ENCODE peak calls at places on chromosome 14, in nine cellular contexts. H is GM23248; R is tibial artery; P is brain microvascular endothelial cell; Z is left lung; G is transverse colon; A is CD8-positive, alpha-beta T cell; O is pancreas; T is MM.1S. V is an unnamed sample.

GRCh38 chr14:55556929-55557623 is 22.9 kb upstream of the KTN1 start:
- DNase-seq in H (peak; percentile 87), Z (peak; percentile 86), R (peak; percentile 78), P (peak; percentile 60), A (no peak), G (peak; percentile 67), O (peak; percentile 85), T (no peak), V (peak; percentile 93)

GRCh38 chr14:101965145-101965531 is 765 bp downstream of the DYNC1H1 start:
- DNase-seq in Z (peak; percentile 86), H (peak; percentile 83), G (peak; percentile 80), O (peak; percentile 59), T (peak; percentile 49), P (peak; percentile 43), A (peak; percentile 60), R (peak; percentile 82), V (peak; percentile 63)

GRCh38 chr14:68937790-68938514 is 41.1 kb downstream of the ACTN1 start:
- DNase-seq in R (peak; percentile 85), H (peak; percentile 69), O (peak; percentile 42), A (peak; percentile 30), G (peak; percentile 80), Z (no peak), T (no peak), P (no peak), V (peak; percentile 59)

GRCh38 chr14:85532981-85533820 is 3.3 kb downstream of the FLRT2 start:
- DNase-seq in G (no peak), Z (peak; percentile 75), R (peak; percentile 76), H (peak; percentile 91), T (no peak), A (no peak), P (peak; percentile 77), O (peak; percentile 65), V (peak; percentile 32)

GRCh38 chr14:100304825-100305445 is 1.3 kb downstream of the SLC25A29 start:
- DNase-seq in H (peak; percentile 59), R (no peak), G (peak; percentile 64), Z (peak; percentile 85), O (peak; percentile 78), A (no peak), P (no peak), T (no peak), V (no peak)

GRCh38 chr14:61864329-61864898 is 102.2 kb downstream of the SNAPC1 start:
- DNase-seq in A (no peak), G (no peak), H (no peak), R (no peak), O (no peak), Z (peak; percentile 68), P (no peak), T (no peak), V (no peak)

GRCh38 chr14:29085546-29085945 is 319.0 kb downstream of the FOXG1 start:
- DNase-seq in A (no peak), O (no peak), R (no peak), G (no peak), Z (no peak), T (no peak), H (peak; percentile 43), P (no peak), V (no peak)

GRCh38 chr14:95683793-95684192 is 2.4 kb upstream of the TCL1B start:
- DNase-seq in H (peak; percentile 14), G (peak; percentile 16), O (peak; percentile 38), P (no peak), Z (no peak), A (peak; percentile 15), R (no peak), T (peak; percentile 9), V (no peak)

GRCh38 chr14:39454906-39455539 is 22.8 kb upstream of the FBXO33 start:
- DNase-seq in R (no peak), P (no peak), O (no peak), Z (no peak), H (no peak), A (no peak), G (no peak), T (no peak), V (no peak)

GRCh38 chr14:32382704-32383103 is 53.6 kb downstream of the AKAP6 start:
- DNase-seq in R (no peak), H (peak; percentile 53), Z (no peak), T (peak; percentile 10), O (no peak), A (no peak), P (no peak), G (no peak), V (no peak)

GRCh38 chr14:25843761-25844470 is 753.9 kb downstream of the NOVA1 start:
- DNase-seq in H (no peak), P (no peak), O (no peak), R (no peak), T (no peak), Z (no peak), G (no peak), A (no peak), V (no peak)

GRCh38 chr14:38256358-38256840 is 506 bp upstream of the CLEC14A start:
- DNase-seq in A (no peak), T (no peak), H (no peak), P (peak; percentile 22), O (no peak), R (no peak), Z (no peak), G (no peak), V (no peak)

GRCh38 chr14:92759300-92759678 is 10.9 kb upstream of the LGMN start:
- DNase-seq in Z (no peak), H (peak; percentile 43), O (no peak), P (peak; percentile 28), T (peak; percentile 63), R (no peak), A (no peak), G (peak; percentile 18), V (no peak)

GRCh38 chr14:68808696-68809095 is 15.8 kb upstream of the ZFP36L1 start:
- DNase-seq in P (no peak), A (no peak), O (no peak), R (no peak), H (no peak), T (no peak), G (no peak), Z (no peak), V (peak; percentile 14)

DNA sequence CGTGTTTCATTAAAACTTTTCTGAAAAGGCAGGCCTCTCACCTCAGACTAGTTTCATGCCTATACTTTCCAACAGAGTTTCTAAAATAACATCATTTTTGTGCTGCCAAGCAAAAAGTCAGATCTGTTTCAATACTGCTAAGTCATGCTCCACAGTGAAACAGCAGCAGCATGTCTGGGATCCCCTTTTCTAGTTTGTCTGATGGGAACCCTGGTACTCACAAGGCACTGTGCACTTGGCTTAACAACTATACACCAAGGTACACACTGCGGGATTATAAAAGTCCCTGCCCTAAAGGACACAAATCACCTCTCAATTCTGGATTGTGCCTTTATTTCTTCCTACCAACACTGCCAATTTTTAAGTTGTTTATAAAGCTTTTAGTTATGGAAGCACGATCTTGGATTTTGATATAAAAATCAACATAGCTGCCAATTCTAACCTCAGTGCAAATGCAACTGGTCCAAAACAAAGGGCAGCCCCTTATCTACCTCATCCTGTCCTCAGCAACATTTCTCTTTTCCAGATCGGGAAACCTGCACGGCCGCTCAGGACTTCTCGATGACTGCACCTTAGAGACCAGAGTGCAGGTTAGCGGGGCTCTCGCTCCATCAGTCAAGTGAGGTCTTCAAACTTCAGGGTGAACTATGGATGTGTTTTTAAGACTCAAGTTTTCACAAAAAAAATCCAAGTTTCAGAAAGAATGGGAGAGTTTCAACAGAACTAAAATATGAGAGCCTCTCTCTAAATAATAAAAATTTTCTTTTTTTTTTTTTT is 1.7 kb upstream of the EIF5 start:
- DNase-seq in T (peak; percentile 9), A (no peak), Z (peak; percentile 37), O (no peak), H (no peak), G (no peak), R (no peak), P (no peak), V (no peak)
- H3K4me3 ChIP-seq in T (no peak overlapping the region), A (no peak overlapping the region), Z (peak overlapping the region; percentile 92), O (peak overlapping the region; percentile 95), H (peak overlapping the region; percentile 96), G (peak overlapping the region; percentile 93), R (no peak overlapping the region), P (no peak overlapping the region), V (peak overlapping the region; percentile 91)

DNA sequence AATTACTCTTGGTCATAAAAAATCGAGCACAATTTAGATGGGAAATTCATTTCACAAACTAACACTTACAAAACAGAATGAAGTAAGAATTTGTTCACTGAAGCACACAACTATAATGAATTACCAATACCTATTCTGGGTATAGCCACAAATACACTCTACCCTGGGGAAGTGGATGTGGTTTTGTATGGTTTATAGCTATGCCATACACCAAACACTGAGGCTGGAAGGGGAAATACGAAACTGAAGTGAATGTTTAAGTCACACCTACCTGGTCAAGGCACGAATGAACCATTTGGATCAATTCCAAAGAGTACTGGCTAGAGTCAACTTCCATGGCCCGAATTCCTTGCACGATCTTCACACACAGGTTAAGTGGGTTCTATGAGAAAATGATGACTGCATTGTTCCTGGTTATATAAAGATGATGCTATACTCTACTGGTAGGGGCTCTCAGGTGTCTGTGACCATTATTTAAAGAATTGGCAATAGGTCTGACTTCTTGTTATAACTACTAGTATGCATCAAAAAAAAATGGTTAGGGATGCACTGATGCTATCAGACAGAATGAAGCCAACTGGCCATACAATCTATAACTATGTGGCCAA is 12.8 kb downstream of the NEK9 start:
- DNase-seq in T (no peak), Z (no peak), R (no peak), A (no peak), O (no peak), G (no peak), P (no peak), H (no peak), V (no peak)
- H3K27ac ChIP-seq in T (no peak overlapping the region), Z (no peak overlapping the region), R (no peak overlapping the region), A (no peak overlapping the region), O (no peak overlapping the region), G (no peak overlapping the region), P (no peak overlapping the region), H (no peak overlapping the region), V (no peak overlapping the region)

DNA sequence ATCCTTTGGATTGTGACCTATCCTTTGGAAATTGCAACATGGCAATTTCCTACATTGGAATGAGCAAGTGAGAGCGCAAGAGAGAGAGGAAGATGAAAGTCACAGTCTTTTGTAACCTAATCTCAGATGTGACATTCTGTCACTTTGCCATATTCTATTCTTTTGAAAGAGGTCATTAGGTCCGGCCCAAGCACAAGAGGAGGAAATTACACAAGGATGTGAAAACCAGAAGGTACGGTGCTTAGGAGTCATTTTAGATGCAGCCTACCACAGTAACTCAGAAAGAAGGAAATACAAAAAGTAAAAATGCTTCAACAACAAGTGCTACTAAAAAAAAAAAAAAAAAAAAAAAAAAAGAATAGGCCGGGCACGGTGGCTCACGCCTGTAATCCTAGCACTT is 47.2 kb upstream of the SRP54 start:
- DNase-seq in H (no peak), G (no peak), Z (no peak), A (no peak), T (no peak), R (no peak), O (no peak), P (no peak), V (no peak)
- H3K4me3 ChIP-seq in H (no peak overlapping the region), G (no peak overlapping the region), Z (no peak overlapping the region), A (no peak overlapping the region), T (no peak overlapping the region), R (no peak overlapping the region), O (no peak overlapping the region), P (no peak overlapping the region), V (no peak overlapping the region)

GRCh38 chr14:91394105-91395081 is 23.2 kb downstream of the CCDC88C start:
- DNase-seq in H (no peak), R (no peak), G (no peak), A (no peak), Z (no peak), T (no peak), P (no peak), O (no peak), V (no peak)
- H3K27ac ChIP-seq in H (no peak overlapping the region), R (no peak overlapping the region), G (no peak overlapping the region), A (peak overlapping the region; percentile 23), Z (no peak overlapping the region), T (peak overlapping the region; percentile 94), P (no peak overlapping the region), O (no peak overlapping the region), V (no peak overlapping the region)